ENCODE peak calls at places on chromosomes 7 and 10, in eight cellular contexts. U is psoas muscle, T is MM.1S, L is iPS DF 6.9, G is PC-9, V is heart right ventricle, K is sigmoid colon, I is astrocyte. Z is an unnamed sample.
A peak's percentile ranks its signal among the peaks of the same experiment; 100 is the strongest.

GRCh38 chr10:17381502-17382142 is 72.8 kb downstream of the ST8SIA6 start:
- DNase-seq in U (no peak), T (no peak), L (no peak), G (no peak), V (no peak), K (no peak), I (no peak), Z (no peak)

GRCh38 chr7:116025098-116025809 is 5.3 kb downstream of the TFEC start:
- DNase-seq in U (no peak), T (no peak), L (no peak), G (no peak), V (no peak), K (no peak), I (peak; percentile 2), Z (no peak)

GRCh38 chr7:152076324-152076821 is 50.9 kb downstream of the GALNT11 start:
- DNase-seq in U (no peak), T (no peak), L (peak; percentile 50), G (no peak), V (no peak), K (no peak), I (no peak), Z (no peak)

GRCh38 chr7:158051372-158051760 is 536.3 kb downstream of the PTPRN2 start:
- DNase-seq in U (no peak), T (no peak), L (no peak), G (no peak), V (no peak), K (peak; percentile 25), I (no peak), Z (no peak)

GRCh38 chr10:119090026-119090808 is 9.6 kb upstream of the EIF3A start:
- DNase-seq in U (no peak), T (no peak), L (no peak), G (no peak), V (no peak), K (peak; percentile 19), I (no peak), Z (no peak)

GRCh38 chr7:140924019-140924820 is 509 bp downstream of the BRAF start:
- DNase-seq in U (peak; percentile 90), T (peak; percentile 85), L (no peak), G (peak; percentile 69), V (peak; percentile 82), K (peak; percentile 88), I (peak; percentile 49), Z (peak; percentile 69)

GRCh38 chr7:137592232-137592896 is 248.8 kb upstream of the PTN start:
- DNase-seq in U (peak; percentile 40), T (peak; percentile 64), L (peak; percentile 50), G (peak; percentile 74), V (peak; percentile 28), K (peak; percentile 80), I (peak; percentile 59), Z (no peak)

GRCh38 chr10:112580267-112580666 is 133.3 kb downstream of the VTI1A start:
- DNase-seq in U (no peak), T (no peak), L (no peak), G (no peak), V (no peak), K (no peak), I (no peak), Z (no peak)

GRCh38 chr10:22345301-22346086 is at the start of gene SPAG6:
- DNase-seq in U (peak; percentile 71), T (no peak), L (no peak), G (no peak), V (peak; percentile 48), K (peak; percentile 72), I (no peak), Z (no peak)

GRCh38 chr7:152462995-152463713 is 27.4 kb upstream of the KMT2C start:
- DNase-seq in U (no peak), T (no peak), L (no peak), G (no peak), V (no peak), K (no peak), I (peak; percentile 61), Z (no peak)

GRCh38 chr7:5692845-5693278 is 88.6 kb downstream of the RNF216 start:
- DNase-seq in U (no peak), T (no peak), L (no peak), G (peak; percentile 29), V (no peak), K (no peak), I (peak; percentile 70), Z (no peak)

GRCh38 chr7:5695037-5695708 is 86.3 kb downstream of the RNF216 start:
- DNase-seq in U (peak; percentile 63), T (no peak), L (no peak), G (no peak), V (peak; percentile 50), K (peak; percentile 90), I (peak; percentile 97), Z (no peak)

GRCh38 chr7:5694221-5694754 is 87.2 kb downstream of the RNF216 start:
- DNase-seq in U (no peak), T (no peak), L (no peak), G (no peak), V (no peak), K (peak; percentile 88), I (peak; percentile 96), Z (no peak)

GRCh38 chr7:5692112-5692844 is 89.2 kb downstream of the RNF216 start:
- DNase-seq in U (peak; percentile 92), T (no peak), L (no peak), G (peak; percentile 44), V (peak; percentile 80), K (peak; percentile 96), I (peak; percentile 97), Z (peak; percentile 69)

DNA sequence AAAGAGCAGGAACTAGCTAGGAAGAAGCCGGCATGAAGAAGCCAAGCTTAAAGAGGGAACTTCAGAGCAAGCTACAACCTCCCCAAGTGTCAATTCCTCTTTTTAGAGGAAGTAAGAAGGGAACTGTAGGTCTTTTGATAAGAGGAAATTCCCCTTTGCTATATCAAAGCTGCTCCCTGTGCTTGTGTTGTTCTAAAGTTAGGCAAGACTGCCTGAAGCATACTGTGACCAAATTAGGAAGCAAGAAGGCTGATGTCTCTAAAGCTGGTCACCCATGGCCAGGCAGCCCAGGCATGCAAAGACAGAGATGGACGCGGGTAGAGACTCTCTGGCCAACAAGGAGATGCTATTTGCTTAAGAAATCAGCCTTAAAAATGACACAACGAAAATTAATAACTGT is 87.9 kb downstream of the RNF216 start:
- DNase-seq in U (no peak), T (peak; percentile 29), L (no peak), G (peak; percentile 12), V (no peak), K (peak; percentile 82), I (no peak), Z (no peak)
- H3K4me1 ChIP-seq in U (peaks cover 56% of the 10 kb centered on the region), T (peaks cover 19% of the 10 kb centered on the region), L (no peaks in the 10 kb centered on the region), G (peaks cover 54% of the 10 kb centered on the region), V (peaks cover 95% of the 10 kb centered on the region), K (peaks cover 100% of the 10 kb centered on the region), I (peaks cover 71% of the 10 kb centered on the region), Z (peaks cover 39% of the 10 kb centered on the region)

GRCh38 chr10:70769121-70769520 is 16.1 kb downstream of the TBATA start:
- DNase-seq in U (no peak), T (no peak), L (no peak), G (no peak), V (no peak), K (no peak), I (no peak), Z (no peak)
- H3K4me3 ChIP-seq in U (no peak overlapping the region), T (no peak overlapping the region), L (no peak overlapping the region), G (no peak overlapping the region), V (no peak overlapping the region), K (no peak overlapping the region), I (no peak overlapping the region), Z (no peak overlapping the region)

DNA sequence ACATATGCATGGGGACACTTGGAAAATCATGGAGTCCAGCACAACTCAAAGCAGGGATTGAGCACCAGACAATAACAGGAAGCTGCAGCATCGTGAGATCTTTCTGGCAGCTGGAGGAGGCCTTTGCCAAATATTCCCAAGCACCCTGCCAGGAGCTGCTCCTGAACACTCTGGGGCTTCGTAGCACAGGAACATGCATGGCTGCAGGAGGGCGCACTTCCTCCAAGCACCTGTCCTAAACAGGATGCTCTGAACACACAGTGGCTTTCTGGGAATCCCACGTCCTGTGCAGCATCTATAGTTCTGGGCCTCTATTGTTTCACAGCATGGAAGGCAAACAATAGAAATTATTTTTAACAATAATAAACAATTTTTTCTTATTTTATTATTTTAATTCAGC is 4.1 kb downstream of the ABLIM1 start:
- DNase-seq in U (no peak), T (no peak), L (no peak), G (no peak), V (peak; percentile 45), K (no peak), I (no peak), Z (no peak)
- H3K4me1 ChIP-seq in U (peaks cover 3% of the 10 kb centered on the region), T (peaks cover 7% of the 10 kb centered on the region), L (no peaks in the 10 kb centered on the region), G (peaks cover 41% of the 10 kb centered on the region), V (peaks cover 91% of the 10 kb centered on the region), K (no peaks in the 10 kb centered on the region), I (peaks cover under 1% of the 10 kb centered on the region), Z (peaks cover 3% of the 10 kb centered on the region)

DNA sequence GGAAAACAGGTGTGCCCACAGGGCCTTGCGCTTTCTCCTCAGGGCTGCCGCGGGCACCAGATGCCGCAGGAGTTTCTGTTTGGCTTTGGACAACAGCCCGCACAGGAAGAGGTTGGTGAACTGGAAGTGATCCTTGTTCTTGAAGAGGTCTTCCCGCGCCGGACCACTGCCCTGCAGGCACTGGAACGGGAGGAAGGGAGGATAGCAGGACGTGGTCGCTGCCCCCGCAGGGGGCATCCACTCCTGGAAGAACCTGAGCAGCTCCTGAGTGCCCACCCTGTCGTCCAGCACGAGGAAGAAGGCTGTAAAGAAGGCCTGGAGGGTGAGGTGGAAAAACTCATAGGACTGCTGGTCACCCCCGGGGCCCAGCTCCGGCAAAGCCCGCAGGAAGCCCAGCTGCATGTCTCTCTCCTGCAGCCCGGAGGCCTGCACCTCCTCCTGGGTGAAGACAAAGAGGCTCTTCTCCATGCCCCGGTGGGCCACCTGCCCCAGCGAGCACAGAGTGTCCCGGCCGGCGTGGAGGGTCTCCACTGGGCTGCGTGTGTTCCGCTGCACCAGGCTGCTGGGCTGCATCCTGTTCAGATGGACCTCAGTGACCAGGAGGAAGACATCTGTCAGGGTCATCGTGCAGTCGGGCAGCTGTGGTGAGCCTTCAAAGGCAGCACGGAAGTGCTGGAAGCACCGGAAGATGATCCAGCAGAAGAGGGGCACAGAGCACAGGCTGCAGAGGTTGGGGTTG is 26.9 kb downstream of the NOD1 start:
- DNase-seq in U (no peak), T (no peak), L (no peak), G (no peak), V (no peak), K (peak; percentile 57), I (no peak), Z (no peak)
- H3K4me3 ChIP-seq in U (no peak overlapping the region), T (no peak overlapping the region), L (no peak overlapping the region), G (no peak overlapping the region), V (no peak overlapping the region), K (no peak overlapping the region), I (no peak overlapping the region), Z (no peak overlapping the region)

Z was measured in RWPE2.